ENCODE peak calls at places on chromosomes 13 and 19, in four cellular contexts. One of them, this sample, is unnamed.

GRCh38 chr19:42053037-42053935 is 16.7 kb downstream of the GRIK5 start:
- DNase-seq in RCC 7860: no peak
- DNase-seq in GM04503: no peak
- DNase-seq in effector CD4-positive, alpha-beta T cell: no peak
- DNase-seq in this sample: no peak

GRCh38 chr13:81907973-81908372 is 1567.0 kb upstream of the SPRY2 start:
- DNase-seq in RCC 7860: no peak
- DNase-seq in GM04503: no peak
- DNase-seq in effector CD4-positive, alpha-beta T cell: no peak
- DNase-seq in this sample: no peak

GRCh38 chr13:33230178-33230881 is 55.2 kb downstream of the STARD13 start:
- DNase-seq in RCC 7860: peak
- DNase-seq in GM04503: peak
- DNase-seq in effector CD4-positive, alpha-beta T cell: no peak
- DNase-seq in this sample: no peak

GRCh38 chr13:37457594-37457993 is 141.0 kb downstream of the POSTN start:
- DNase-seq in RCC 7860: no peak
- DNase-seq in GM04503: no peak
- DNase-seq in effector CD4-positive, alpha-beta T cell: no peak
- DNase-seq in this sample: no peak

GRCh38 chr13:39942901-39943273 is 287.4 kb downstream of the COG6 start:
- DNase-seq in RCC 7860: peak
- DNase-seq in GM04503: peak
- DNase-seq in effector CD4-positive, alpha-beta T cell: peak
- DNase-seq in this sample: peak

GRCh38 chr19:53432088-53432661 is 391 bp downstream of the ZNF761 start:
- DNase-seq in RCC 7860: no peak
- DNase-seq in GM04503: no peak
- DNase-seq in effector CD4-positive, alpha-beta T cell: no peak
- DNase-seq in this sample: no peak

GRCh38 chr13:35848868-35849644 is 282.1 kb downstream of the DCLK1 start:
- DNase-seq in RCC 7860: no peak
- DNase-seq in GM04503: no peak
- DNase-seq in effector CD4-positive, alpha-beta T cell: no peak
- DNase-seq in this sample: no peak

GRCh38 chr19:17829855-17830566 is 8.7 kb upstream of the INSL3 start:
- DNase-seq in RCC 7860: no peak
- DNase-seq in GM04503: no peak
- DNase-seq in effector CD4-positive, alpha-beta T cell: no peak
- DNase-seq in this sample: no peak

GRCh38 chr13:44128522-44128921 is 245.1 kb upstream of the SERP2 start:
- DNase-seq in RCC 7860: no peak
- DNase-seq in GM04503: no peak
- DNase-seq in effector CD4-positive, alpha-beta T cell: no peak
- DNase-seq in this sample: no peak

GRCh38 chr19:547836-548720 is 4.2 kb downstream of the GZMM start:
- DNase-seq in RCC 7860: no peak
- DNase-seq in GM04503: no peak
- DNase-seq in effector CD4-positive, alpha-beta T cell: no peak
- DNase-seq in this sample: no peak

GRCh38 chr19:38719761-38720558 is 24.3 kb downstream of the CAPN12 start:
- DNase-seq in RCC 7860: peak
- DNase-seq in GM04503: no peak
- DNase-seq in effector CD4-positive, alpha-beta T cell: no peak
- DNase-seq in this sample: no peak

GRCh38 chr13:44679602-44680001 is 103.5 kb upstream of the TSC22D1 start:
- DNase-seq in RCC 7860: no peak
- DNase-seq in GM04503: no peak
- DNase-seq in effector CD4-positive, alpha-beta T cell: no peak
- DNase-seq in this sample: no peak

GRCh38 chr19:10402441-10403038 is 802 bp downstream of the CDC37 start:
- DNase-seq in RCC 7860: peak
- DNase-seq in GM04503: no peak
- DNase-seq in effector CD4-positive, alpha-beta T cell: no peak
- DNase-seq in this sample: no peak

GRCh38 chr19:47447470-47448359 is 24.0 kb downstream of the SLC8A2 start:
- DNase-seq in RCC 7860: no peak
- DNase-seq in GM04503: no peak
- DNase-seq in effector CD4-positive, alpha-beta T cell: peak
- DNase-seq in this sample: peak

GRCh38 chr13:27968316-27969072 is 621 bp downstream of the CDX2 start:
- DNase-seq in RCC 7860: no peak
- DNase-seq in GM04503: no peak
- DNase-seq in effector CD4-positive, alpha-beta T cell: no peak
- DNase-seq in this sample: no peak

This sample was measured in activated gamma-delta T cell treated with anti-CD3 and anti-CD28 coated beads, Interleukin-2, amount 50 U/mL, for 16 hours.